ENCODE peak calls at places on chromosomes 5 and 9, in eight cellular contexts. D, H, G, A, S, B, R and N are unnamed samples.

GRCh38 chr9:6055213-6055612 is 39.8 kb upstream of the RANBP6 start:
- DNase-seq in A (peak; percentile 80), H (peak; percentile 66), S (peak; percentile 66), R (peak; percentile 53), B (peak; percentile 67), G (peak; percentile 96), D (peak; percentile 99), N (peak; percentile 93)

GRCh38 chr5:142425286-142426065 is 100.7 kb upstream of the SPRY4 start:
- DNase-seq in H (no peak), S (no peak), B (no peak), R (no peak), A (no peak), D (no peak), G (peak; percentile 93), N (no peak)

GRCh38 chr5:138148811-138149210 is 9.6 kb upstream of the NME5 start:
- DNase-seq in B (no peak), S (peak; percentile 40), A (no peak), R (no peak), D (peak; percentile 89), G (peak; percentile 88), H (peak; percentile 52), N (peak; percentile 94)

GRCh38 chr5:103428411-103428871 is 134.1 kb downstream of the NUDT12 start:
- DNase-seq in B (no peak), A (peak; percentile 16), H (peak; percentile 49), D (peak; percentile 72), G (no peak), R (peak; percentile 61), S (no peak), N (peak; percentile 21)

GRCh38 chr5:31021181-31021624 is 172.3 kb upstream of the CDH6 start:
- DNase-seq in B (no peak), G (no peak), S (no peak), A (no peak), D (peak; percentile 27), H (no peak), R (no peak), N (no peak)

GRCh38 chr9:134490446-134490845 is 151.2 kb upstream of the COL5A1 start:
- DNase-seq in D (no peak), S (no peak), H (no peak), A (no peak), R (no peak), G (no peak), B (no peak), N (no peak)

GRCh38 chr5:143443330-143443729 is 39.8 kb upstream of the NR3C1 start:
- DNase-seq in R (no peak), B (no peak), H (no peak), S (no peak), D (no peak), G (no peak), A (no peak), N (no peak)

GRCh38 chr5:170632266-170632984 is 128.6 kb downstream of the KCNIP1 start:
- DNase-seq in A (no peak), H (no peak), R (no peak), B (no peak), S (peak; percentile 30), G (no peak), D (no peak), N (peak; percentile 26)

GRCh38 chr5:74822288-74822687 is 43.9 kb downstream of the FAM169A start:
- DNase-seq in H (no peak), S (no peak), R (no peak), A (no peak), G (no peak), D (no peak), B (no peak), N (no peak)

GRCh38 chr5:157689942-157690689 is 18.8 kb downstream of the C5orf52 start:
- DNase-seq in D (no peak), R (peak; percentile 12), S (no peak), A (no peak), G (no peak), H (no peak), B (peak; percentile 66), N (no peak)
- TF ChIP-seq CTCF in D (no peak), R (no peak), S (no peak), A (no peak), G (no peak), H (peak; percentile 25), B (no peak), N (peak; percentile 20)

GRCh38 chr5:22855824-22856223 is 2.7 kb upstream of the CDH12 start:
- DNase-seq in R (no peak), A (no peak), B (no peak), S (no peak), H (no peak), D (no peak), G (no peak), N (no peak)

GRCh38 chr5:22850981-22851380 is 2.2 kb downstream of the CDH12 start:
- DNase-seq in S (no peak), A (no peak), D (no peak), H (no peak), B (no peak), R (no peak), G (no peak), N (peak; percentile 16)

DNA sequence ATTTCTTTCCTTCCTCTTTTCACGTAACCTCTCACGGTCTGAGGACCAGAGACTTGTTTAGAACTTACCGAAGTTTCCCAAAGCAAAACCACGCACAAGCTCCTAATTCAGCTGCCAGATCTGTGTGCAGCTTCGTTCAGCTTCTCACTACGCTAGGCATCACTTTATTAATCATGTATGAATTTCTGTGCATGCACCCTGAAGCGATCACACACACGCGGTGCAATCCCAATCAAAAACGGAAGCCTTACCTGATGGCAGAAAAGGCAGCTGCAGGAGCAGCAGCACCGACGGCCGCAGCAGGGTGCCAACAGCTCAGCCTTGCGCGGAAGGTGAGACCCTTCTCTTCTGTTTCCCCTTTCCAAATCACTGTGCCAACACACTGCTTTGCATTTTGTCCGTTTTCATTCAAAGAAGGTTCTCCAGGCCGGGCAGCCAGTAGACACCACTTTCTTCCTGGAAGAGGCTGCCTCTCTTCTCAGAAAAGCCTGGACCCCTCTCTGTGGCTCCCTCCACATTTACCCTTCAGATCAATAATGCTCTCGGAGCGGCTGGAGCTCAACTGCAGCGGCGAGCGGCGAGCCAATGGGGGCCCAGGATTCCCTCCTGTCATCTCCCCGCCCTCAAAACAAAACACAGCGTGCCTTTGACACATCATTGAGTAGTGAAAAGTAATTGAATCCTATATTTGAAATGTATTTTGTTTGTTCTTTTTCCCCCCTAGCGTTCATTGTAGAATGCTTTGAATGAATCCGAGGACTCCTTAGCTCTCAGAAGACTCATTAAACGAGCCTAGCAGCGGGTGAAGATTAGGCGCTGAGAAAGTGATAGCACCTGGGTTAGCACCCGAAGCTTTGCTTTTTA is at the start of gene CDH12:
- DNase-seq in R (no peak), B (no peak), G (no peak), D (no peak), A (peak; percentile 27), S (no peak), H (peak; percentile 35), N (no peak)
- TF ChIP-seq CTCF in R (no peak), B (no peak), G (no peak), D (no peak), A (no peak), S (no peak), H (no peak), N (no peak)

GRCh38 chr5:35618297-35618636 is 604 bp downstream of the SPEF2 start:
- DNase-seq in H (no peak), R (no peak), G (no peak), D (no peak), S (no peak), A (no peak), B (no peak), N (no peak)

GRCh38 chr5:35617060-35617434 is 616 bp upstream of the SPEF2 start:
- DNase-seq in B (no peak), H (no peak), S (no peak), A (no peak), G (no peak), R (no peak), D (no peak), N (no peak)

GRCh38 chr5:35622974-35623373 is 5.3 kb downstream of the SPEF2 start:
- DNase-seq in S (no peak), D (no peak), A (no peak), B (no peak), H (no peak), R (no peak), G (no peak), N (no peak)

GRCh38 chr5:35618791-35619190 is 1.1 kb downstream of the SPEF2 start:
- DNase-seq in D (no peak), B (no peak), R (no peak), A (no peak), S (no peak), H (no peak), G (no peak), N (no peak)

DNA sequence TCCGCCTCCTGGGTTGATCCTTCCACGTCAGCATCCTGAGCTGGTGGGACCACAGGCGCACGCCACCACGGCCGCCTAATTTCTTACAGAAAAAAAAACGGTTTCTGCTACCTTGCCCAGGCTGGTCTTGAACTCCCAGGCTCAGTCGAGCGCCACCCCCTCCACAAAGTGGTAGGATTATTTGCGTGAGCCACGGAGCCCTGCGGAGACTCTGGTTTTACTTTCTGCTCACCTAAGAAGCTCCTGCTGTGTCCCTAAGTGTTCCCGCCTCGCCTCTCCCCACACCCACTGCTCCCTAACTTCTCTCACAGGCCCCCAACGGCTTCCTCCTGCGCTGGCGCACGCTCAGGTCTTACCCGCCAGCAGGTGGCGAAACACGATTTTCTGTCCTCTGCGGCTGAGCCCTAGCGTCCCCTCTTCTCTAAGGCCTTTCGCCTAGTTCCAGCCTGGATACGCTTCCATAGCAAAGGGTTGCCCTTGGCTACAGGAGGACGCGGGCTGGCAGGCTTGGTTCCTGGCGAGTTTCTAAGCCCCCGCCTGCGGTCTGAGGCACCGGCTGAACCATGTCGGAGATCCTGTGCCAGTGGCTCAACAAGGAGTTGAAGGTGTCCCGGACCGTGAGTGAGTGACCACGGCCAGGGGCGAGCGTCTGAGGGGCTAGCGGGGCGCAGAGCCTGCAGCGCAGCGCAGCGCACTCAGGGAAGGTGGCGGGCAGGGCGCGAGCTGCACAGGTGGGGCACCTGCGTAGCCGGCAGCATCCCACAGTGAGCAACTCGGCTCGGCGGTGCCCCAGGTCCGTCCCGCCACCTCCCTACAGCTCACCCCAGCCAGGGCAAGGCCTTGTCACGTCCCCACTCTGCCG is at the start of gene SPEF2:
- DNase-seq in S (peak; percentile 88), B (peak; percentile 59), G (peak; percentile 92), A (peak; percentile 93), R (peak; percentile 89), H (peak; percentile 86), D (peak; percentile 94), N (peak; percentile 86)
- TF ChIP-seq CTCF in S (peak; percentile 79), B (peak; percentile 56), G (peak; percentile 77), A (peak; percentile 89), R (peak; percentile 93), H (peak; percentile 66), D (peak; percentile 88), N (peak; percentile 85)

GRCh38 chr5:139671096-139671841 is 23.1 kb downstream of the CXXC5 start:
- DNase-seq in G (no peak), D (no peak), R (no peak), H (peak; percentile 79), S (no peak), A (peak; percentile 63), B (peak; percentile 70), N (no peak)

GRCh38 chr5:139668924-139669680 is 21.0 kb downstream of the CXXC5 start:
- DNase-seq in S (no peak), A (peak; percentile 10), D (no peak), R (no peak), B (peak; percentile 41), G (no peak), H (no peak), N (no peak)

GRCh38 chr5:139669681-139670368 is 21.7 kb downstream of the CXXC5 start:
- DNase-seq in S (peak; percentile 70), D (no peak), R (peak; percentile 77), B (no peak), H (no peak), A (peak; percentile 76), G (no peak), N (no peak)

GRCh38 chr5:139668064-139668880 is 20.1 kb downstream of the CXXC5 start:
- DNase-seq in D (no peak), H (no peak), G (peak; percentile 39), R (no peak), A (peak; percentile 77), S (no peak), B (peak; percentile 73), N (peak; percentile 74)

GRCh38 chr5:139670369-139671095 is 22.4 kb downstream of the CXXC5 start:
- DNase-seq in G (no peak), D (no peak), H (no peak), R (no peak), S (no peak), B (peak; percentile 85), A (peak; percentile 96), N (no peak)
- TF ChIP-seq CTCF in G (peak; percentile 42), D (peak; percentile 44), H (peak; percentile 12), R (peak; percentile 28), S (no peak), B (peak; percentile 51), A (peak; percentile 52), N (peak; percentile 20)